ENCODE peak calls at places on chromosomes 5 and 9, in eight cellular contexts. K is GM04503; Z is NCI-H1417; O is skeletal muscle cell; E is left cardiac atrium; D is RWPE1; T is stimulated activated CD4-positive, alpha-beta T cell treated with anti-CD3 and anti-CD28 coated beads, Interleukin-1b, Interleukin-23, amount 100 ng/mL, for 1 hour; W is A549. C is an unnamed sample.

GRCh38 chr9:115694014-115694413 is 459.6 kb upstream of the PAPPA start:
- DNase-seq in D (no peak), T (no peak), E (no peak), O (peak; percentile 94), K (peak; percentile 96), W (peak; percentile 22), Z (peak; percentile 13), C (peak; percentile 11)

GRCh38 chr5:75214409-75214808 is 22.3 kb downstream of the ANKRD31 start:
- DNase-seq in W (no peak), E (no peak), T (no peak), K (no peak), D (no peak), O (no peak), Z (no peak), C (no peak)

GRCh38 chr5:122180863-122181519 is 51.6 kb downstream of the ZNF474 start:
- DNase-seq in T (no peak), D (peak; percentile 76), K (peak; percentile 77), W (no peak), E (no peak), Z (no peak), O (peak; percentile 62), C (no peak)

GRCh38 chr5:160289356-160289651 is 23.1 kb downstream of the CCNJL start:
- DNase-seq in K (no peak), T (no peak), W (no peak), O (no peak), Z (no peak), E (no peak), D (no peak), C (no peak)

GRCh38 chr5:68441309-68441708 is 225.8 kb downstream of the PIK3R1 start:
- DNase-seq in W (no peak), T (no peak), E (no peak), O (no peak), Z (no peak), D (no peak), K (no peak), C (no peak)

GRCh38 chr5:143733635-143734341 is 78.2 kb upstream of the HMHB1 start:
- DNase-seq in O (no peak), Z (no peak), K (peak; percentile 58), D (no peak), T (no peak), W (no peak), E (no peak), C (no peak)

GRCh38 chr9:114902773-114903589 is 27.4 kb downstream of the TNFSF8 start:
- DNase-seq in T (no peak), W (no peak), O (no peak), D (no peak), E (no peak), K (no peak), Z (no peak), C (no peak)

GRCh38 chr5:110854200-110854599 is 115.4 kb downstream of the SLC25A46 start:
- DNase-seq in T (no peak), E (no peak), W (no peak), O (no peak), Z (no peak), K (no peak), D (no peak), C (no peak)

GRCh38 chr9:103799959-103800358 is 294.1 kb upstream of the SMC2 start:
- DNase-seq in K (no peak), Z (no peak), E (no peak), W (no peak), O (no peak), T (no peak), D (no peak), C (no peak)

C was measured in HepG2.